ENCODE peak calls at places on chromosomes 4 and X, in nine cellular contexts. U, D, Q, J, N, P, T, O and I are unnamed samples.

GRCh38 chrX:13764765-13765164 is 30.2 kb downstream of the OFD1 start:
- DNase-seq in P (no peak), D (peak; percentile 6), N (peak; percentile 2), T (peak; percentile 6), J (peak; percentile 52), O (peak; percentile 28), U (peak; percentile 1), Q (peak; percentile 23), I (peak; percentile 38)

GRCh38 chr4:88949605-88950004 is 107.4 kb downstream of the FAM13A start:
- DNase-seq in T (no peak), D (no peak), N (no peak), U (no peak), O (no peak), P (no peak), J (no peak), Q (no peak), I (no peak)

GRCh38 chr4:68717999-68718398 is 47.5 kb upstream of the UGT2B15 start:
- DNase-seq in Q (no peak), P (no peak), O (no peak), U (no peak), J (no peak), D (no peak), T (no peak), N (no peak), I (no peak)

GRCh38 chr4:1784789-1785591 is 8.1 kb upstream of the FGFR3 start:
- DNase-seq in P (no peak), Q (no peak), N (no peak), O (no peak), D (no peak), U (peak; percentile 79), T (no peak), J (no peak), I (no peak)

GRCh38 chr4:163164591-163164990 is 2.1 kb downstream of the NAF1 start:
- DNase-seq in Q (peak; percentile 25), T (no peak), P (no peak), U (no peak), D (no peak), J (no peak), O (no peak), N (no peak), I (no peak)

GRCh38 chr4:152606800-152607577 is 71.1 kb upstream of the FBXW7 start:
- DNase-seq in P (no peak), Q (no peak), T (no peak), D (no peak), O (no peak), J (no peak), N (no peak), U (no peak), I (no peak)

GRCh38 chr4:40990899-40991265 is 223.5 kb downstream of the APBB2 start:
- DNase-seq in P (peak; percentile 36), N (no peak), Q (peak; percentile 50), U (no peak), J (no peak), T (no peak), O (no peak), D (peak; percentile 24), I (no peak)

GRCh38 chr4:47717173-47717572 is 120.7 kb downstream of the CORIN start:
- DNase-seq in U (no peak), P (no peak), O (no peak), J (no peak), D (no peak), N (no peak), T (no peak), Q (no peak), I (no peak)